ENCODE peak calls at places on chromosomes 12 and 14, in seven cellular contexts. Q is H1, I is Panc1, X is adrenal gland, P is sigmoid colon, M is mucosa of descending colon, O is tibial nerve. Y is an unnamed sample. For H3K4me1, the result is how much of the 10 kb centered on the place peaks cover.

GRCh38 chr12:2011641-2012607 is 7.7 kb upstream of the DCP1B start:
- DNase-seq in Q (no peak), I (no peak), X (no peak), P (no peak), M (no peak), O (no peak), Y (no peak)

GRCh38 chr12:84889818-84890217 is 22.8 kb downstream of the SLC6A15 start:
- DNase-seq in Q (no peak), I (no peak), X (no peak), P (no peak), M (no peak), O (no peak), Y (no peak)

GRCh38 chr12:116551952-116552749 is 7.0 kb upstream of the MAP1LC3B2 start:
- DNase-seq in Q (no peak), I (no peak), X (no peak), P (no peak), M (no peak), O (no peak), Y (peak)

GRCh38 chr12:24045816-24046257 is 96.4 kb upstream of the SOX5 start:
- DNase-seq in Q (no peak), I (no peak), X (peak), P (no peak), M (no peak), O (no peak), Y (no peak)

GRCh38 chr12:10501031-10501430 is 4.7 kb upstream of the EIF2S3B start:
- DNase-seq in Q (no peak), I (peak), X (no peak), P (no peak), M (no peak), O (no peak), Y (no peak)

GRCh38 chr14:70168401-70168800 is 20.4 kb downstream of the SLC8A3 start:
- DNase-seq in Q (no peak), I (no peak), X (no peak), P (no peak), M (no peak), O (no peak), Y (no peak)

GRCh38 chr14:75648066-75648838 is 12.4 kb downstream of the ERG28 start:
- DNase-seq in Q (no peak), I (peak), X (peak), P (peak), M (no peak), O (peak), Y (peak)

GRCh38 chr12:128259556-128260070 is 7.4 kb upstream of the TMEM132C start:
- DNase-seq in Q (peak), I (no peak), X (peak), P (no peak), M (no peak), O (no peak), Y (peak)

GRCh38 chr14:98368916-98369315 is 903.1 kb downstream of the BCL11B start:
- DNase-seq in Q (no peak), I (no peak), X (no peak), P (no peak), M (no peak), O (no peak), Y (no peak)

GRCh38 chr12:106753526-106753925 is 21.0 kb upstream of the RIC8B start:
- DNase-seq in Q (no peak), I (no peak), X (no peak), P (no peak), M (peak), O (no peak), Y (no peak)

GRCh38 chr12:10147714-10148403 is 17.9 kb upstream of the CLEC7A start:
- DNase-seq in Q (no peak), I (no peak), X (no peak), P (no peak), M (no peak), O (no peak), Y (no peak)

DNA sequence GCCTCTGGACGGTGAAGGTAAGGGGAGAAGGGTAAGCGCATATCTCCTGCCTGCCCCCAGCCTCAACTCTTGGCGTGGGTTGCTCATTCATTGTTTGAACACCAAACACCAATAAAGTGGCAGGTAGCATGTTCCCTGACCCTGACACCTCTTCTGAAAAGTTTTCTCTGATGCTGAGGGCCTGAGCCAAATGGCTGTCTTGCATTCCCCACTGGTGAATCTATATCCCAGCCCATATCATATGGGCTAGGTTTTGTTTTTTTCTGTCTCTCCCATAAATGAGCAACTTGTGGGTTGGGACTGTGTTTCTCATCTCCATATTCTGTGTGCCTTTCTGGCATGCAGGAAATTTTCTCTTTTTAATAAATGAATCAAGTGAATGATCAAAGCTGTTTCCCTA is 5.1 kb downstream of the MYO1A start:
- DNase-seq in Q (no peak), I (no peak), X (no peak), P (no peak), M (no peak), O (no peak), Y (no peak)
- TF ChIP-seq CTCF in Q (no peak), I (no peak), X (no peak), P (no peak), M (no peak), O (no peak), Y (no peak)

GRCh38 chr14:56025191-56025590 is 93.0 kb upstream of the PELI2 start:
- DNase-seq in Q (no peak), I (no peak), X (no peak), P (no peak), M (no peak), O (no peak), Y (no peak)
- H3K4me1 ChIP-seq in Q (under half), I (under half), X (under half), P (under half), M (under half), O (under half), Y (under half)

GRCh38 chr12:51521554-51522276 is 69.3 kb upstream of the SCN8A start:
- DNase-seq in Q (no peak), I (no peak), X (no peak), P (no peak), M (no peak), O (no peak), Y (peak)
- TF ChIP-seq CTCF in Q (no peak), I (peak), X (no peak), P (no peak), M (no peak), O (no peak), Y (no peak)

GRCh38 chr12:55934773-55935172 is 3.8 kb downstream of the DGKA start:
- DNase-seq in Q (no peak), I (no peak), X (no peak), P (no peak), M (no peak), O (no peak), Y (no peak)

GRCh38 chr12:55940065-55940732 is 9.2 kb downstream of the DGKA start:
- DNase-seq in Q (peak), I (peak), X (peak), P (peak), M (peak), O (peak), Y (peak)

GRCh38 chr12:55935742-55936151 is 4.8 kb downstream of the DGKA start:
- DNase-seq in Q (no peak), I (no peak), X (peak), P (peak), M (peak), O (no peak), Y (no peak)

GRCh38 chr12:55938826-55939501 is 8.0 kb downstream of the DGKA start:
- DNase-seq in Q (no peak), I (no peak), X (no peak), P (no peak), M (no peak), O (no peak), Y (no peak)

DNA sequence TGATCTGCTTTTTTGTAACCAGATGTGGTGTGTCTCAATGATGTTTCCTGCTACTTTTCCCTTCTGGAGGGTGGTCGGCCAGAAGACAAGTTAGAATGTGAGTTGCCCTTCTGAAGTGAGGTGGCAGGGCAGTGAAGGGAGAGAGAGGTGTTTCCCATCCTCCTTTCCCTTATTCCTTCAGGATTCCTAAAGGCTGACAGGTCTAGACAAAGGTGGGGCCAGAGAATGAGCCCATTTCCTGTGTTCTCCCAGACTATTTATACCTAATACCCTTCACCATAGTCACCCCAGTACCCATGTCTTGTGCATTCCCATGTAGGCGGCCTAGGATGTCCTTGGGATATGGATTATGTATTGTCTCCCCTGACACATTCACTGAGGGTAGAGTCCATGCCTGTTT is 7.0 kb downstream of the DGKA start:
- DNase-seq in Q (no peak), I (no peak), X (no peak), P (no peak), M (no peak), O (no peak), Y (no peak)
- H3K4me1 ChIP-seq in Q (under half), I (under half), X (under half), P (under half), M (under half), O (under half), Y (under half)

GRCh38 chr14:59190372-59190771 is 1.9 kb downstream of the DAAM1 start:
- DNase-seq in Q (no peak), I (no peak), X (peak), P (no peak), M (no peak), O (no peak), Y (peak)
- TF ChIP-seq CTCF in Q (no peak), I (peak), X (no peak), P (no peak), M (no peak), O (no peak), Y (peak)

DNA sequence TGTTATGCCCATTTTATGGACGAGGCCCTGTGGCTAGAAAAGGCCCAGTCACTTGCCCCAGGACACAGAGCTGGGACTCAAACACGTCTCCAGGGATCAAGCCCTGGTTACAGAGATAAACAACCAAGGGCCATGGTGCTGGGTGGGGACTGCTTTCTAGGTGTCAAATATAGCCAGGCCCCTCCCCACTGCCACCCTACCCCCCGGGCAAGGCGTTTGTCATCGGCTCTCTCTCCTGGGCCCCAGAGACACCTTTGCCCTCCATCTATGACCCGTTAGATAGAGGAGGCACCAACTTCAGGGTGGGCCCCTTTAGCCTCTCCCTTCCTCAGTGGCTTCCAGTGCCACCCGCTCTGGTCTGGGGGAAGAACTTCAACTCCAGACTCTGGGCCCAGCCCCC is 18.0 kb downstream of the LTBP2 start:
- DNase-seq in Q (no peak), I (no peak), X (no peak), P (no peak), M (no peak), O (no peak), Y (no peak)
- H3K4me1 ChIP-seq in Q (under half), I (under half), X (under half), P (under half), M (under half), O (half or more), Y (half or more)

GRCh38 chr12:95721320-95721719 is 69.2 kb downstream of the NTN4 start:
- DNase-seq in Q (no peak), I (no peak), X (no peak), P (no peak), M (no peak), O (no peak), Y (no peak)
- TF ChIP-seq CTCF in Q (no peak), I (peak), X (no peak), P (no peak), M (no peak), O (no peak), Y (no peak)

DNA sequence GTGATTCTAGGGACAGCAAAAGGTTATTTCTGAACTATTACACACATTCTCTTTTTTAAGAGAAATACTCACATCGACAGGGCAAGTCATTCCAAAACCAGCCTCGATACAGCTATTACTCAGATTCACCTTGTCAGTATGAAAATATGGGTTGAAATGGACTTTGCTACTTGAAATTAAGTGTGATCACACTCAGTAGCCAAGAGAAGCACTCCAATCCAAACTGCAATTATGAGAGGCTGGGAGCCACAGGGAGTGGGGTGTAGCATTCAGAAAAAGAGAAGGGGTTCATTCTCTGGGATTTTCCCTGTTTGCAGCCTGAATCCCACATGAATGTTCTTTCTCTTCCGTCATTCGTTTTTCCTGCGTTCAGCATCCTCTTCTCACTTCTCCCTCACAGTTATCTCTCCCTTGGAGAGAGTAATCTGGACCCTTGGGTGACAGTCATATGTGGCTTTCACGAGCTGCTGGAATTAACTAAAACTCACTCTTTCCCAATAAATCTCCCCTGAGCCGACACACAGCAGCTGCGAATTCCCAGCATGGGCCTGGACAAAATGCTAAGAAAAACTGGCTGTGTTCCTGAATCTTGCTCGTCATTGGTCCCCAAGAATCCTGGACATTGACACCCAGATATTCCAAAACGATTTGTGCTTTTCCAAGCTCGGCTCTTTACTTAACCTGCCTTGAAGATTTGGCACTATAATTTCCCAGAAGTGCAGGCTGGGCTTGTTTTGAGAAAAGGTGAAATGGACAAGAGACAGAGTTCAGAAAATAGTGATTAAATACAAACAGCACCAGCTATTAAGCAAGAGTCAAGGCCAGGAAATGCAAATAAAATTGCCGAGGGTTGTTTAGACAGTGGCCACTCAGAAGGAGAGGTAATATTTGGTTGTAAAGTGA is 199.5 kb upstream of the PLEKHG7 start:
- DNase-seq in Q (no peak), I (no peak), X (peak), P (peak), M (no peak), O (no peak), Y (peak)
- H3K4me1 ChIP-seq in Q (under half), I (under half), X (under half), P (under half), M (under half), O (under half), Y (under half)

DNA sequence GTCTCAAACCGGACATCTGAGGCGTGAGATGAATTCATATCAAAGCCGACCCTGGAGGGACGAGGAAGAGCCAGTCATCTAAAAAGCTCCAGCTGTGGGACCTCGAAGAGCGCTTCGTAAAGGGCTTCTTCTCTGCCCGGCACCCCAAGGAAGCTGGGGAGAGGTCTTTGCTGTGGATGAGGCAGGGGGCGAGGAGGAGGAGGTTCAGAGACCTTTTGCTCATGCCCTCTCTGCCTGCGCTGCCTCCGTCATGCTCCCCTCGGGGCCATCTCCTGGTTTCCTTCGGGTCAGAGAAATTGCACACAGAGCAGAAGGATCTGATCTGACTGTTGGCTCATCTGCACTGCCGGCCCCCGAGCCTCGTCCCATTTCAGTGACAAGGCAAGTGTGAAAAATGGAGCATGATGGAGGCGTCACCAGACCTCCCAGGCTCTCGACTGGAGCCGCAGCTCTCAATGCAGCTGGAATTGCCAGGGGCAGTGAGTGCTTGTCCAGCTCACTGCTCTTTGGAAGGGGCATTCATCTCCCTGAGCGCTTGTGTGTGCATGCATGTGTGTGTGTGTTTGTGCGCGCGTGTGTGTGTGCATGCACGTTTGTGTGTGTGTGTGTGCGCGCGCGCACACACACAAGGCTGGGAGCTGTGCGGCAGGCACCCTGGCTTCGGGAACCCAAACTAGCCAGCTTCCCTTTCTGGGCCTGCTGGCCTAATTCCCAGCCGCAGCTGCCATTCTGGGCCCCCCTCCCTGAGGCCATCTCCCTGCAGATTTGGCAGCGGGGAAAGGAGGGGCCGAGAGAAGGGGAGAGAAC is 9.2 kb downstream of the CABP1 start:
- DNase-seq in Q (no peak), I (no peak), X (no peak), P (no peak), M (no peak), O (no peak), Y (no peak)
- TF ChIP-seq CTCF in Q (no peak), I (no peak), X (no peak), P (peak), M (no peak), O (peak), Y (no peak)